ENCODE peak calls at places on chromosomes 5 and 9, in nine cellular contexts. D, J, N, A, L, M, T, Y and E are unnamed samples.

GRCh38 chr9:4366649-4367330 is 66.9 kb upstream of the GLIS3 start:
- DNase-seq in D (peak), J (peak), N (peak), A (peak), L (peak), M (peak), T (peak), Y (no peak), E (peak)

GRCh38 chr5:151264113-151264512 is 11.1 kb downstream of the GM2A start:
- DNase-seq in D (no peak), J (peak), N (no peak), A (no peak), L (no peak), M (no peak), T (no peak), Y (no peak), E (no peak)

GRCh38 chr5:157463081-157463480 is 3.1 kb downstream of the NIPAL4 start:
- DNase-seq in D (no peak), J (no peak), N (no peak), A (no peak), L (no peak), M (no peak), T (no peak), Y (no peak), E (no peak)

GRCh38 chr5:4942831-4943178 is 197.3 kb upstream of the ADAMTS16 start:
- DNase-seq in D (no peak), J (no peak), N (no peak), A (no peak), L (no peak), M (no peak), T (no peak), Y (no peak), E (no peak)

GRCh38 chr9:4048441-4048840 is 251.4 kb downstream of the GLIS3 start:
- DNase-seq in D (no peak), J (peak), N (no peak), A (no peak), L (no peak), M (no peak), T (no peak), Y (no peak), E (no peak)

GRCh38 chr9:94922691-94923107 is 196.2 kb downstream of the AOPEP start:
- DNase-seq in D (no peak), J (no peak), N (peak), A (no peak), L (no peak), M (peak), T (no peak), Y (no peak), E (no peak)

GRCh38 chr5:132016721-132017250 is 5.3 kb upstream of the ACSL6 start:
- DNase-seq in D (no peak), J (no peak), N (peak), A (no peak), L (no peak), M (no peak), T (no peak), Y (no peak), E (peak)

GRCh38 chr5:76813982-76814562 is 4.8 kb upstream of the F2RL1 start:
- DNase-seq in D (no peak), J (peak), N (no peak), A (peak), L (no peak), M (peak), T (no peak), Y (no peak), E (no peak)

GRCh38 chr5:39470021-39470420 is 45.2 kb upstream of the DAB2 start:
- DNase-seq in D (no peak), J (no peak), N (no peak), A (no peak), L (no peak), M (no peak), T (no peak), Y (no peak), E (no peak)

GRCh38 chr9:98791147-98792095 is 4.9 kb downstream of the ANKS6 start:
- DNase-seq in D (peak), J (peak), N (peak), A (peak), L (peak), M (peak), T (peak), Y (peak), E (peak)
- TF ChIP-seq POLR2AphosphoS5 in D (no peak), J (no peak), N (peak), A (peak), L (peak), M (no peak), T (no peak), Y (no peak), E (peak)

GRCh38 chr5:174625591-174626365 is 98.6 kb upstream of the MSX2 start:
- DNase-seq in D (no peak), J (no peak), N (peak), A (no peak), L (no peak), M (no peak), T (no peak), Y (no peak), E (no peak)
- H3K27ac ChIP-seq in D (no peak), J (no peak), N (no peak), A (no peak), L (no peak), M (no peak), T (no peak), Y (no peak), E (no peak)

DNA sequence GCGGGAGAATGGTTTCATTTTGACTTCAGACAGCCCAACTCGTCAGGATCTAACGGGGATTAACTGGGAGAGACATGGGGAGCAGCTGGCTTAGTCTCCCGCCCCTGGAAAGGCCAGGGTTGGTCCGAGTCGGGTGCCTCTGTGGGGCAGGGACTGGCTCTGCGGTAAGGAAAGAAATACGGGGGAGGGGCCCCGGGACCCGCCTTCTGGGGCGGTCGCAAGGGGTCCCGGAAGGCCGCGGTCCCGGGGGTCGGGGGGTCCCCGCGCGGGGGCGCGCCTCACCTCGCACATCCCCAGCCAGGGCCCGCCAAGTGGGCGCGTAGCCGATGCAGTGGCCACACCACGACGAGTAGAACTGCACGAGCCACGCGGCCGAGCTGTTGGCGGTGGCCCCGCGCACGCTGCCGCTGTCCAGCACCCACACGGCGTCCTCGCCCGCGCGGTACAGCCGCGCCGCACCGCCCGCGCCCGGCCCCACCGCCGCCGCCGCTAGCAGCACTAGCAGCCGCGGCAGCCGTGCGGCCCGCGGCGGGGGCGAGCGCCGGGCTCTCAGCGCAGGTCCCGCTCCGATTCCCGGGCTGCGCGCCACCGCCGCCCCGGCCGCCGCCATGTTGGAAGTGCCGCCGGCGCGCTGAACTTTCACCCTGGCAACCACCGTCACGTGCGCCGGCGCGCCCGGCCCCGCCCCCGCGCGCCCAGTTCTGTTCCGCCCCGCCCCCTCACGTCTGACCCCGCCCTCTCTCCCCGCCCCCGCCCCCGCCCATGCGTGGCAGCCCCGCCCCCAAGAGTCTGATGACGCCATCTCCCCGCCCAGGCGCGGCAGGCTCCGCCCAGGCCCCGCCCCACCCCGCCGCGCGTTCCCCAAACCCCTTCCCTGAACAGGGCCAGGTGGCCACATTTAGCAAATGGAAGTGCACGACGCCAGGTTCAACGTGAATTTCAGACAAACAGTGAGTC is at the start of gene QSOX2:
- DNase-seq in D (peak), J (peak), N (peak), A (peak), L (peak), M (peak), T (peak), Y (no peak), E (peak)
- TF ChIP-seq POLR2AphosphoS5 in D (peak), J (no peak), N (no peak), A (peak), L (peak), M (peak), T (peak), Y (peak), E (no peak)

DNA sequence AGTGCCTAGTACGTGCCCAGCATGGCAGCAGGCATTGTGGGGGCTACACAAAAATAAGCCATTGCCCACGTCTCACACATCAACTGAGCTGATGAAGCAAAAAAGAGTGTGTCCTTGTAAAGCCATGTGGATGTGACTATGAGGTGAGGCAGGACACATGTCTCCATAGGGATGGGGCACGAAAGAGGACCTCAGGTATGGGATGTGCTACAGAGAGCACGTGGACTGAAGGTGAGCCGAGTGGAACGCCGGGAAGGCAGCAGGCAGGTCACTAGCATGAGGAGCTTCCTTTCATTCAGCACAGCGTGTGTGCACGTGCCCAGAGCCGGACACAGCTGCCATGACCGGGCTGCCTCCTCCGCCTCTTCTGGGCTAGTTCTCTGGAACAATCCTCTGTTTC is 429.8 kb downstream of the SPOCK1 start:
- DNase-seq in D (no peak), J (no peak), N (no peak), A (no peak), L (no peak), M (no peak), T (no peak), Y (no peak), E (no peak)
- H3K27ac ChIP-seq in D (no peak), J (no peak), N (no peak), A (no peak), L (no peak), M (no peak), T (no peak), Y (no peak), E (no peak)

DNA sequence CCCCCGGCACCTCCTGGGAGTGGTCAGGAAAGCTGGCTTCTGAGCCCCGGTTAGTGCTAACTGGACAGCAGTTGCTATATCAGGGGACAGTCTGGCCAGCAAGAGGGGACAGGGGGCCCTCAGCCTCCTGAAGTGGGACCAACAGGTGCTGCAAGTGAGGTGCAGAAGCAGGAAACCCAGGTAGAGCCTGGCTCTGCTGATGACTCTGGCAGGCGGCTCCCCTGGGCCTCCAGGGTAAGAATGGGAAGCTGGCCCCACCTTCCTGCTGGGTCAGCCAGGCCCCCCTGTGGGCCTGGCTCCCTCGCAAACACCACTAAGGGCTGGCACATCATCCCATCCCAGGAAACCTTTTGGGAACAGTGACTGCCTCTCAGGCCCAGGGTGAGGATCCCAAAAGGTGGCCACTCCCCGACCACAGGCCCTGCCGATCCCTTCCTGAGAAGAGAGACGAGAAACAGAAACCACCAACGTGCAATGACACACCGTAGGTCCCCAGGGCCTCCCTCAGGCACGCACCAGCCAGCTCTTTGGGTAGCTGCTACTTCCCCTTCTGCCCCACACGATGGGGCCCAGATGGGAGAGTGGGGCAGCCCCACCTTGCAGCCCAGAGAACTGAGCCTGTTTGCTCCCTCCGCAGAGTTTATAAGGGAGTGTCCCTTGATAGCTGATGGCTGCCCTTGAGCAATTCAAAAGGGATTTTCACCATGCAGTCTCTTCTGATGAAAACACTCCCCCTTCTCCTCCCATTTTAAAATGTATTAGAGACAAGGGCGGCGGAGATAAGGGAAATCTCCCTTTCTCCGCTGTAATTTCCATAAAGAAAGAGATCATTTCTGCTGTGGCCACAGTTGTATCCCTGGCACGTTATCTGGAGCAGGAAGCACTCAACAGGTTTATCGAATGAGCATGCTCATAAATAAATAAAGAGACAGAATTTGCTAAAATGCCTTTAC is 76.8 kb downstream of the STK10 start:
- DNase-seq in D (peak), J (peak), N (no peak), A (no peak), L (peak), M (no peak), T (peak), Y (no peak), E (peak)
- TF ChIP-seq POLR2AphosphoS5 in D (no peak), J (no peak), N (peak), A (no peak), L (no peak), M (no peak), T (no peak), Y (no peak), E (peak)

GRCh38 chr5:174044855-174045254 is 651 bp upstream of the NSG2 start:
- DNase-seq in D (no peak), J (no peak), N (no peak), A (no peak), L (no peak), M (no peak), T (no peak), Y (no peak), E (no peak)

GRCh38 chr5:174046558-174046957 is 1.1 kb downstream of the NSG2 start:
- DNase-seq in D (peak), J (no peak), N (no peak), A (no peak), L (no peak), M (no peak), T (no peak), Y (no peak), E (no peak)

GRCh38 chr5:174047472-174047871 is 2.0 kb downstream of the NSG2 start:
- DNase-seq in D (no peak), J (no peak), N (no peak), A (no peak), L (no peak), M (no peak), T (no peak), Y (no peak), E (no peak)

GRCh38 chr5:174044451-174044850 is 1.1 kb upstream of the NSG2 start:
- DNase-seq in D (no peak), J (no peak), N (no peak), A (no peak), L (no peak), M (no peak), T (no peak), Y (no peak), E (no peak)

DNA sequence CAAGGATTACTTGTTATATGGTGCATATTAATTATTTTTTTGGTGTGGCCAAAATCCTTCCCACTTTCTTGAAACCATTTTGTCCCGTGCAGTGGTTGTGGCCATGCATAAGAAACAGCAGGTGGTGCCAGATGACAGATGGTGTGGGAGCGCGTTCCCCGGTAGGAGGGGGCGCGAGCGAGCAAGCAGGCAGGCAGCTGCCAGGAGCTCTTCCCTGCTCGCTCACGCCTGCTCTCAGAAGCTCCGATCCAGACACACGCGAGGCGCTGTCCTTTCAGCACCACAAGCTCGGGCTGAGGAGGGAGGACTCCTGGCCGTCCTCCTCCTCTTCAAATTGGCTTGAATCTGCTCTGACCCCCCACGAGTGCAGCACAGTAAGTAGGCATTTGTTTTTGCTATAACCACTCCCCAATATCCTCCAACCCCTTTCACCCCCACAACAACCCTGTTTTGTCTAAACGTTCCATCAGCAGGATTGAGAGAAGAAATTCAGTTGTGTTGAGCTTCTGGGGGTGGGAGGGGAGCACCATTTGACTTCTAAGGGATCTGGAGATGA is at the start of gene NSG2:
- DNase-seq in D (peak), J (peak), N (no peak), A (peak), L (peak), M (peak), T (peak), Y (peak), E (peak)
- H3K27ac ChIP-seq in D (no peak), J (no peak), N (no peak), A (no peak), L (no peak), M (no peak), T (no peak), Y (no peak), E (no peak)

GRCh38 chr9:106758911-106759310 is 104.1 kb upstream of the ZNF462 start:
- DNase-seq in D (no peak), J (no peak), N (no peak), A (no peak), L (no peak), M (no peak), T (no peak), Y (no peak), E (no peak)
- TF ChIP-seq POLR2AphosphoS5 in D (no peak), J (no peak), N (no peak), A (no peak), L (no peak), M (no peak), T (no peak), Y (no peak), E (no peak)